ENCODE peak calls at places on chromosomes 3 and 15, in five cellular contexts. K is mesenchymal stem cell, E is neuronal stem cell, Q is H9, T is mesendoderm. V is an unnamed sample.

GRCh38 chr3:40582401-40583027 is 57.8 kb downstream of the ZNF621 start:
- DNase-seq in K (no peak), E (no peak), Q (no peak), T (no peak), V (no peak)

GRCh38 chr3:89261673-89262072 is 154.3 kb downstream of the EPHA3 start:
- DNase-seq in K (no peak), E (no peak), Q (no peak), T (no peak), V (no peak)

GRCh38 chr15:81000144-81000625 is 538 bp upstream of the TLNRD1 start:
- DNase-seq in K (no peak), E (no peak), Q (no peak), T (no peak), V (no peak)

GRCh38 chr15:85871545-85871944 is 76.8 kb upstream of the KLHL25 start:
- DNase-seq in K (no peak), E (no peak), Q (no peak), T (no peak), V (no peak)

GRCh38 chr3:1190576-1190975 is 97.8 kb downstream of the CNTN6 start:
- DNase-seq in K (no peak), E (no peak), Q (no peak), T (no peak), V (no peak)

GRCh38 chr3:94483403-94483802 is 420.5 kb downstream of the NSUN3 start:
- DNase-seq in K (no peak), E (no peak), Q (no peak), T (no peak), V (no peak)

GRCh38 chr15:79091204-79091867 is 756 bp upstream of the RASGRF1 start:
- DNase-seq in K (peak; percentile 16), E (peak; percentile 29), Q (peak; percentile 35), T (peak; percentile 32), V (peak; percentile 6)

GRCh38 chr3:112635674-112636073 is 5.3 kb downstream of the CCDC80 start:
- DNase-seq in K (peak; percentile 94), E (no peak), Q (no peak), T (no peak), V (peak; percentile 97)

GRCh38 chr3:13009132-13009945 is 63.9 kb downstream of the IQSEC1 start:
- DNase-seq in K (no peak), E (no peak), Q (no peak), T (no peak), V (no peak)

GRCh38 chr3:107943860-107944543 is 146.8 kb downstream of the CD47 start:
- DNase-seq in K (no peak), E (no peak), Q (no peak), T (no peak), V (peak; percentile 26)

GRCh38 chr3:123072564-123072963 is 5.7 kb downstream of the PDIA5 start:
- DNase-seq in K (no peak), E (no peak), Q (no peak), T (no peak), V (no peak)

GRCh38 chr3:45943207-45943846 is at the start of gene CXCR6:
- DNase-seq in K (no peak), E (no peak), Q (no peak), T (no peak), V (peak; percentile 33)

GRCh38 chr3:192685801-192686200 is 41.5 kb downstream of the FGF12 start:
- DNase-seq in K (no peak), E (no peak), Q (no peak), T (no peak), V (no peak)

GRCh38 chr3:54970895-54971294 is 43.0 kb upstream of the LRTM1 start:
- DNase-seq in K (no peak), E (no peak), Q (no peak), T (no peak), V (peak; percentile 59)

GRCh38 chr15:62211348-62211747 is 46.3 kb upstream of the C2CD4B start:
- DNase-seq in K (no peak), E (no peak), Q (no peak), T (peak; percentile 8), V (no peak)

GRCh38 chr3:45507820-45508317 is 86.7 kb upstream of the LIMD1 start:
- DNase-seq in K (peak; percentile 90), E (peak; percentile 32), Q (peak; percentile 67), T (peak; percentile 83), V (peak; percentile 87)

GRCh38 chr3:4984511-4984864 is 5.3 kb downstream of the BHLHE40 start:
- DNase-seq in K (peak; percentile 62), E (no peak), Q (no peak), T (no peak), V (peak; percentile 25)

GRCh38 chr3:37181766-37182165 is 7.4 kb upstream of the LRRFIP2 start:
- DNase-seq in K (no peak), E (no peak), Q (no peak), T (no peak), V (no peak)

GRCh38 chr3:58164199-58164879 is 46.4 kb downstream of the DNASE1L3 start:
- DNase-seq in K (no peak), E (no peak), Q (no peak), T (no peak), V (peak; percentile 81)

DNA sequence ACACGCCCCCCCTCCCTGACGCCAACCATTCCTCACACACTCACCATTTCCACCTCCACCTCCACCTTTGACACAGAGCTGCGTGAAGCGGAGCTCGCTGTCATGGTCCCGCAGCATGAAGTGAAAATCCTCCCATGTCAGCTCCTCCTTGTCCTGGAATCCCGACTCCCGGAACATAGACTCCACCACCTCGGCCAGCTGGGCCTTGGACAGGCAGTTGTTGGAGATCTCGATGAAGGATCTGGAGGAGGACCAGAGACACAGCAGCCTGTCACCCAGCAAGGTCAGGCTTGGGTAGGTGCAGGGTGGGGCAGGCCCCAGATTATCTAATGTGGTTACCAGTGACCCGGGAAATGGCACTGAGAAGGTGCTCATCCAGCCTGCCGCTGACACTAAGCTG is 12.2 kb downstream of the DUOX2 start:
- DNase-seq in K (no peak), E (no peak), Q (no peak), T (no peak), V (no peak)
- H2AK5ac ChIP-seq in K (no peak overlapping the region), E (no peak overlapping the region), Q (no peak overlapping the region), T (no peak overlapping the region), V (no peak overlapping the region)

GRCh38 chr15:83498801-83499200 is 51.7 kb downstream of the SH3GL3 start:
- DNase-seq in K (no peak), E (no peak), Q (peak; percentile 55), T (peak; percentile 97), V (no peak)
- H2AK5ac ChIP-seq in K (no peak overlapping the region), E (no peak overlapping the region), Q (peak overlapping the region; percentile 79), T (no peak overlapping the region), V (no peak overlapping the region)

DNA sequence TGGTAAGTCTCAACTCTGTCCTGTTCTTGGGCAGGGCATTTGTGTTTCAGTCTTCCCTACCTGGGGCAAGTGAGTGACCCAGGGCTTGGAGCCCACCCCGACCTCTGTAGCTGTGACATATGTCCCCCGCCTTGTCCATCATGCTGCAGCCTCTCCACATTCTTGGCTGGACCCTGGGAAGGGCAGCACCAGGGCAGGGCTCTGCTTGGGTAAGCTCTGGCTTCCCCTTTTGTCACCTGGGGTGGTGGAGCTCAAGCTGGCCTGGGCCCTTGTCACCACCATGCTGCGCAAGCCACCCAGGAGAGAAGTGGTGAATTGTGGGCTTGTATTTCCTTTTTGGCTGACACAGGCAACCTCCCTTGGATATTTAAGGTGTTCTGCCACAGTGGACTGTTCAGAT is 29.3 kb downstream of the SPSB4 start:
- DNase-seq in K (no peak), E (no peak), Q (no peak), T (no peak), V (no peak)
- H2AK5ac ChIP-seq in K (no peak overlapping the region), E (peak overlapping the region; percentile 87), Q (no peak overlapping the region), T (no peak overlapping the region), V (no peak overlapping the region)

GRCh38 chr3:128052831-128053419 is 688 bp downstream of the SEC61A1 start:
- DNase-seq in K (peak; percentile 37), E (no peak), Q (no peak), T (no peak), V (no peak)

GRCh38 chr3:128053614-128054013 is 1.4 kb downstream of the SEC61A1 start:
- DNase-seq in K (no peak), E (no peak), Q (no peak), T (no peak), V (no peak)

GRCh38 chr3:128051459-128051836 is 789 bp upstream of the SEC61A1 start:
- DNase-seq in K (no peak), E (peak; percentile 20), Q (no peak), T (peak; percentile 71), V (no peak)

GRCh38 chr3:128050597-128050996 is 1.6 kb upstream of the SEC61A1 start:
- DNase-seq in K (no peak), E (no peak), Q (no peak), T (no peak), V (peak; percentile 47)

DNA sequence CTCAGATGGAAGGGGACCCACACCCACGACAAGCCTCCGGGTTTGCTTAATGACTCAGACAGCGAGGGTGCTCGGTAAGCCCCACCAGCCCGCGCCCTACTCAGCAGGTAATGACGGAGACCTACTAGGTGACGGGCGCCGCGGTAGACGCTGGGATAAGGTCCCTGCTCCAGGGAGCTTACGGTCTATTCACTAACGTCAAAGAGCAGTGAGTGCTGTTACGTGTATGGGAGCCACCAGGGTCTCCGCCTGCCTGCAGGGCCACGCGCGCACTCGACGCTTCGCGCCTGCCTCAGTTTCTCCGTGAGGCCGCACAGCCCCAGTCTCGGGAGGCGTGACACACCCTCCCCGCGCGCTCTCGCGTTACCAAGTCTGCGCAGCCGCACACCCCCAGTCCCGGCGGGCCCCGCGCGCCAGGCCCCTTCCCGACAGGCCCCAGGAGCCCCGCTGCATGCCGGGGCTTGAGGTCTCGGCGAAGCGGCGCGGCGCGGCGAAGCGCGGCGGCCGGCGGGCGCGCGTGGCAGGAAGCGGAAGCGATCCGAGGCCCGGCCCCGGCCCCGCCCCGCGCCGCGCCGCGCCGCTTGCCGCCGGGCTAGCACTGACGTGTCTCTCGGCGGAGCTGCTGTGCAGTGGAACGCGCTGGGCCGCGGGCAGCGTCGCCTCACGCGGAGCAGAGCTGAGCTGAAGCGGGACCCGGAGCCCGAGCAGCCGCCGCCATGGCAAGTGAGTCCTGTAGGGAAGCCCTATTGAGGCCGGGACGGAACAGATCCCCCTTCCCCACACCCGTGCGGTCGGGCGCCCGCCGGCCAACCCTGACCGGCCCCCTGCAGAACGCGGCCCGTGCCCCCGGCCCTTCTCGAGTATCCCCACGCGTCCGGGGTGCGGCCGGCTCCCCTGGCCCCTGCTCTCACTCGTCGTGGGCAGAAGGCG is at the start of gene SEC61A1:
- DNase-seq in K (peak; percentile 92), E (peak; percentile 88), Q (peak; percentile 93), T (peak; percentile 96), V (peak; percentile 92)
- H2AK5ac ChIP-seq in K (peak within 1 kb of the TSS; percentile 64), E (peak within 1 kb of the TSS; percentile 24), Q (no peak within 1 kb of the TSS), T (no peak within 1 kb of the TSS), V (peak within 1 kb of the TSS; percentile 88)